ENCODE peak calls at places on chromosome 16, in five cellular contexts. One of them, this sample, is unnamed.

GRCh38 chr16:18933501-18933900 is 7.3 kb upstream of the SMG1 start:
- DNase-seq in fibroblast of villous mesenchyme: no peak
- DNase-seq in AG09309: no peak
- DNase-seq in transverse colon: no peak
- DNase-seq in body of pancreas: no peak
- DNase-seq in this sample: no peak

GRCh38 chr16:75621170-75621477 is 2.0 kb downstream of the ADAT1 start:
- DNase-seq in fibroblast of villous mesenchyme: peak; percentile 67
- DNase-seq in AG09309: no peak
- DNase-seq in transverse colon: no peak
- DNase-seq in body of pancreas: no peak
- DNase-seq in this sample: no peak

GRCh38 chr16:51434567-51435198 is 283.6 kb upstream of the SALL1 start:
- DNase-seq in fibroblast of villous mesenchyme: no peak
- DNase-seq in AG09309: no peak
- DNase-seq in transverse colon: no peak
- DNase-seq in body of pancreas: no peak
- DNase-seq in this sample: no peak

GRCh38 chr16:19926449-19927390 is 42.1 kb upstream of the GPRC5B start:
- DNase-seq in fibroblast of villous mesenchyme: peak; percentile 57
- DNase-seq in AG09309: peak; percentile 7
- DNase-seq in transverse colon: no peak
- DNase-seq in body of pancreas: no peak
- DNase-seq in this sample: no peak

GRCh38 chr16:89686520-89687091 is at the start of gene CDK10:
- DNase-seq in fibroblast of villous mesenchyme: peak; percentile 85
- DNase-seq in AG09309: no peak
- DNase-seq in transverse colon: peak; percentile 94
- DNase-seq in body of pancreas: peak; percentile 94
- DNase-seq in this sample: no peak

GRCh38 chr16:76226011-76226410 is 51.2 kb upstream of the CNTNAP4 start:
- DNase-seq in fibroblast of villous mesenchyme: peak; percentile 44
- DNase-seq in AG09309: no peak
- DNase-seq in transverse colon: no peak
- DNase-seq in body of pancreas: no peak
- DNase-seq in this sample: no peak

GRCh38 chr16:82055728-82056549 is 20.9 kb downstream of the HSD17B2 start:
- DNase-seq in fibroblast of villous mesenchyme: peak; percentile 55
- DNase-seq in AG09309: no peak
- DNase-seq in transverse colon: no peak
- DNase-seq in body of pancreas: no peak
- DNase-seq in this sample: no peak

GRCh38 chr16:760498-761343 is at the start of gene MSLN:
- DNase-seq in fibroblast of villous mesenchyme: peak; percentile 12
- DNase-seq in AG09309: no peak
- DNase-seq in transverse colon: no peak
- DNase-seq in body of pancreas: no peak
- DNase-seq in this sample: no peak

GRCh38 chr16:7313170-7313569 is 19.5 kb upstream of the RBFOX1 start:
- DNase-seq in fibroblast of villous mesenchyme: no peak
- DNase-seq in AG09309: no peak
- DNase-seq in transverse colon: no peak
- DNase-seq in body of pancreas: no peak
- DNase-seq in this sample: no peak

GRCh38 chr16:82033006-82033405 is 2.0 kb upstream of the HSD17B2 start:
- DNase-seq in fibroblast of villous mesenchyme: no peak
- DNase-seq in AG09309: no peak
- DNase-seq in transverse colon: peak; percentile 38
- DNase-seq in body of pancreas: no peak
- DNase-seq in this sample: no peak

GRCh38 chr16:88357306-88358032 is 25.3 kb upstream of the ZNF469 start:
- DNase-seq in fibroblast of villous mesenchyme: no peak
- DNase-seq in AG09309: peak; percentile 37
- DNase-seq in transverse colon: no peak
- DNase-seq in body of pancreas: no peak
- DNase-seq in this sample: no peak

GRCh38 chr16:69890114-69890890 is 60.8 kb upstream of the CLEC18A start:
- DNase-seq in fibroblast of villous mesenchyme: peak; percentile 80
- DNase-seq in AG09309: no peak
- DNase-seq in transverse colon: peak; percentile 68
- DNase-seq in body of pancreas: peak; percentile 40
- DNase-seq in this sample: no peak

GRCh38 chr16:65038125-65038524 is 83.7 kb downstream of the CDH11 start:
- DNase-seq in fibroblast of villous mesenchyme: peak; percentile 50
- DNase-seq in AG09309: no peak
- DNase-seq in transverse colon: no peak
- DNase-seq in body of pancreas: no peak
- DNase-seq in this sample: no peak

GRCh38 chr16:58885528-58886170 is 151.5 kb upstream of the GOT2 start:
- DNase-seq in fibroblast of villous mesenchyme: no peak
- DNase-seq in AG09309: no peak
- DNase-seq in transverse colon: no peak
- DNase-seq in body of pancreas: no peak
- DNase-seq in this sample: no peak

DNA sequence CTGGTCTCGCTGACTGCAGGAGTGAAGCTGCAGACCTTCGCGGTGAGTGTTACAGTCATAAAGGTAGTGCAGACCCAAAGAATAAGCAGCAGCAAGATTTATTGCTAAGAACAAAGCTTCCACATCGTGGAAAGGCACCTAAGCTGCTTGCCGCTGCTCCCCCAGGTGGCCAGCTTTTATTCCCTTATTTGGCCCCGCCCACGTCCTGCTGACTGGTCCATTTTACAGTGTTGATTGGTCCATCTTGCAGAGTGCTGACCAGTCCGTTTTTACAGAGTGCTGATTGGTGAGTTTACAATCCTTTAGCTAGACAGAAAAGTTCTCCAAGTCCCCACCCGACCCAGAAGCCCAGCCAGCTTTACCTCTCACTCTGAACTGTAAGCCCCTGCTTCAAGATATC is 227.8 kb downstream of the ABCC12 start:
- DNase-seq in fibroblast of villous mesenchyme: no peak
- DNase-seq in AG09309: no peak
- DNase-seq in transverse colon: no peak
- DNase-seq in body of pancreas: no peak
- DNase-seq in this sample: no peak
- TF ChIP-seq CTCF in fibroblast of villous mesenchyme: no peak
- TF ChIP-seq CTCF in AG09309: no peak
- TF ChIP-seq CTCF in transverse colon: no peak
- TF ChIP-seq CTCF in body of pancreas: no peak
- TF ChIP-seq CTCF in this sample: no peak

DNA sequence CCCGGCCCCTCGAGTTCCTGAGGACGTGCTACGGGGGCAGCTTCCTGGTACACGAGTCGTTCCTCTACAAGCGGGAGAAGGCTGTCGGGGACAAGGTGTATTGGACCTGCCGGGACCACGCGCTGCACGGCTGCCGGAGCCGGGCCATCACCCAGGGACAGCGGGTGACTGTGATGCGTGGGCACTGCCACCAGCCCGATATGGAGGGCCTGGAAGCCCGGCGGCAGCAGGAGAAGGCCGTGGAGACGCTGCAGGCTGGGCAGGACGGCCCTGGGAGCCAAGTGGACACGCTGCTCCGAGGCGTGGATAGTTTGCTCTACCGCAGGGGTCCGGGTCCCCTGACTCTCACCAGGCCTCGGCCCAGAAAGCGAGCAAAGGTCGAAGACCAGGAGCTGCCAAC is 21.4 kb downstream of the FLYWCH1 start:
- DNase-seq in fibroblast of villous mesenchyme: no peak
- DNase-seq in AG09309: no peak
- DNase-seq in transverse colon: no peak
- DNase-seq in body of pancreas: no peak
- DNase-seq in this sample: no peak
- TF ChIP-seq CTCF in fibroblast of villous mesenchyme: no peak
- TF ChIP-seq CTCF in AG09309: no peak
- TF ChIP-seq CTCF in transverse colon: no peak
- TF ChIP-seq CTCF in body of pancreas: no peak
- TF ChIP-seq CTCF in this sample: no peak

GRCh38 chr16:11402745-11403533 is 57.7 kb downstream of the RMI2 start:
- DNase-seq in fibroblast of villous mesenchyme: no peak
- DNase-seq in AG09309: no peak
- DNase-seq in transverse colon: no peak
- DNase-seq in body of pancreas: no peak
- DNase-seq in this sample: no peak
- TF ChIP-seq CTCF in fibroblast of villous mesenchyme: no peak
- TF ChIP-seq CTCF in AG09309: no peak
- TF ChIP-seq CTCF in transverse colon: no peak
- TF ChIP-seq CTCF in body of pancreas: no peak
- TF ChIP-seq CTCF in this sample: no peak

GRCh38 chr16:47096297-47096696 is 47.4 kb downstream of the NETO2 start:
- DNase-seq in fibroblast of villous mesenchyme: no peak
- DNase-seq in AG09309: no peak
- DNase-seq in transverse colon: no peak
- DNase-seq in body of pancreas: no peak
- DNase-seq in this sample: no peak
- TF ChIP-seq CTCF in fibroblast of villous mesenchyme: no peak
- TF ChIP-seq CTCF in AG09309: no peak
- TF ChIP-seq CTCF in transverse colon: no peak
- TF ChIP-seq CTCF in body of pancreas: no peak
- TF ChIP-seq CTCF in this sample: no peak

DNA sequence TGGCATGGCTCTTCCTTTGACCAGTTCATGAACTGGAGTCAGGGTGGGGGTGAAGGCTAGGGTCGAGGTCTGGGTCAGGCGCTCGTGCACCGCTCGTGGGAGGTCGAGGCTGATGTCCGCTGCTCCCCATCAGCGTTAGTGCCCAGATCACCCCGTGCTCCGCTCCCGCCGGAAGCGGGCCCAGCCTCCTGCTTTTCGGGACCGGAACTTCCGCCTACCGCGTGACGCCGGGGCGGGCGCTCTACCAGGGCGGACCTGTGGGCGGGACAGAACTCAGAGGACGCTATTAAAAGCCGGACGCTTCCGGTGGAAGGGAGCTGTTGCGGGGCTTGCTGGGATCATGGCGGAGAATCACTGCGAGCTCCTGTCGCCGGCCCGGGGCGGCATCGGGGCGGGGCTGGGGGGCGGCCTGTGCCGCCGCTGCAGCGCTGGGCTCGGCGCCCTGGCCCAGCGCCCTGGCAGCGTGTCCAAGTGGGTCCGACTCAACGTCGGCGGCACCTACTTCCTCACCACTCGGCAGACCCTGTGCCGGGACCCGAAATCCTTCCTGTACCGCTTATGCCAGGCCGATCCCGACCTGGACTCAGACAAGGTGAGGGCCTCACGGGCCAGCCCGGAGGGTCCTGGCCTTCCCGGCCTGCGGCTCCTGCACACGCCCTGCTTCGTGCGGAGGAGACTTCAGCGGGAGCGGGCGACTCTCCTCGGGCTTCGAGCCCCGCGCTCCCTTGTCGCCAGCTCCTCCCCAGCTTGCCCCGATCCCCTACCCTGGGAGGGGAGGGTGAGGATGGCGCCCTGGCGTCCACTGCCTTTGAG is at the start of gene KCTD5:
- DNase-seq in fibroblast of villous mesenchyme: peak; percentile 97
- DNase-seq in AG09309: peak; percentile 75
- DNase-seq in transverse colon: peak; percentile 98
- DNase-seq in body of pancreas: peak; percentile 96
- DNase-seq in this sample: peak; percentile 87
- TF ChIP-seq CTCF in fibroblast of villous mesenchyme: no peak
- TF ChIP-seq CTCF in AG09309: no peak
- TF ChIP-seq CTCF in transverse colon: no peak
- TF ChIP-seq CTCF in body of pancreas: no peak
- TF ChIP-seq CTCF in this sample: no peak

GRCh38 chr16:66095676-66096075 is 270.8 kb upstream of the CDH5 start:
- DNase-seq in fibroblast of villous mesenchyme: no peak
- DNase-seq in AG09309: no peak
- DNase-seq in transverse colon: no peak
- DNase-seq in body of pancreas: no peak
- DNase-seq in this sample: no peak
- TF ChIP-seq CTCF in fibroblast of villous mesenchyme: peak; percentile 18
- TF ChIP-seq CTCF in AG09309: peak; percentile 12
- TF ChIP-seq CTCF in transverse colon: no peak
- TF ChIP-seq CTCF in body of pancreas: no peak
- TF ChIP-seq CTCF in this sample: no peak

GRCh38 chr16:1996175-1996574 is 6.4 kb downstream of the SYNGR3 start:
- DNase-seq in fibroblast of villous mesenchyme: no peak
- DNase-seq in AG09309: no peak
- DNase-seq in transverse colon: no peak
- DNase-seq in body of pancreas: no peak
- DNase-seq in this sample: no peak

GRCh38 chr16:1991588-1992474 is 2.1 kb downstream of the SYNGR3 start:
- DNase-seq in fibroblast of villous mesenchyme: peak; percentile 89
- DNase-seq in AG09309: no peak
- DNase-seq in transverse colon: peak; percentile 97
- DNase-seq in body of pancreas: peak; percentile 90
- DNase-seq in this sample: peak; percentile 68

GRCh38 chr16:1992475-1993292 is 2.9 kb downstream of the SYNGR3 start:
- DNase-seq in fibroblast of villous mesenchyme: no peak
- DNase-seq in AG09309: no peak
- DNase-seq in transverse colon: no peak
- DNase-seq in body of pancreas: no peak
- DNase-seq in this sample: no peak

GRCh38 chr16:1991135-1991551 is 1.4 kb downstream of the SYNGR3 start:
- DNase-seq in fibroblast of villous mesenchyme: no peak
- DNase-seq in AG09309: no peak
- DNase-seq in transverse colon: peak; percentile 79
- DNase-seq in body of pancreas: no peak
- DNase-seq in this sample: peak; percentile 68

GRCh38 chr16:1993731-1994131 is 4.0 kb downstream of the SYNGR3 start:
- DNase-seq in fibroblast of villous mesenchyme: no peak
- DNase-seq in AG09309: no peak
- DNase-seq in transverse colon: no peak
- DNase-seq in body of pancreas: no peak
- DNase-seq in this sample: no peak
- TF ChIP-seq CTCF in fibroblast of villous mesenchyme: no peak
- TF ChIP-seq CTCF in AG09309: no peak
- TF ChIP-seq CTCF in transverse colon: no peak
- TF ChIP-seq CTCF in body of pancreas: no peak
- TF ChIP-seq CTCF in this sample: no peak